ENCODE peak calls at places on chromosomes 11 and 22, in ten cellular contexts. One of them, this sample, is unnamed.
A peak's percentile ranks its signal among the peaks of the same experiment; 100 is the strongest.

GRCh38 chr22:39133871-39134270 is 18.6 kb downstream of the CBX7 start:
- DNase-seq in uterus: no peak
- DNase-seq in neural progenitor cell: no peak
- DNase-seq in Peyer's patch: no peak
- DNase-seq in heart right ventricle: no peak
- DNase-seq in HCT116: no peak
- DNase-seq in colonic mucosa: no peak
- DNase-seq in OCI-LY7: no peak
- DNase-seq in lower lobe of right lung: no peak
- DNase-seq in MM.1S: no peak
- DNase-seq in this sample: no peak

GRCh38 chr11:113400631-113401230 is 13.2 kb downstream of the ANKK1 start:
- DNase-seq in uterus: no peak
- DNase-seq in neural progenitor cell: no peak
- DNase-seq in Peyer's patch: no peak
- DNase-seq in heart right ventricle: no peak
- DNase-seq in HCT116: no peak
- DNase-seq in colonic mucosa: no peak
- DNase-seq in OCI-LY7: no peak
- DNase-seq in lower lobe of right lung: no peak
- DNase-seq in MM.1S: no peak
- DNase-seq in this sample: no peak

GRCh38 chr11:19311306-19312030 is 70.7 kb upstream of the E2F8 start:
- DNase-seq in uterus: peak; percentile 28
- DNase-seq in neural progenitor cell: peak; percentile 74
- DNase-seq in Peyer's patch: peak; percentile 32
- DNase-seq in heart right ventricle: peak; percentile 71
- DNase-seq in HCT116: peak; percentile 31
- DNase-seq in colonic mucosa: peak; percentile 78
- DNase-seq in OCI-LY7: peak; percentile 58
- DNase-seq in lower lobe of right lung: no peak
- DNase-seq in MM.1S: peak; percentile 56
- DNase-seq in this sample: peak; percentile 56

GRCh38 chr11:117197516-117198456 is 1.4 kb upstream of the TAGLN start:
- DNase-seq in uterus: peak; percentile 84
- DNase-seq in neural progenitor cell: peak; percentile 76
- DNase-seq in Peyer's patch: no peak
- DNase-seq in heart right ventricle: no peak
- DNase-seq in HCT116: no peak
- DNase-seq in colonic mucosa: peak; percentile 71
- DNase-seq in OCI-LY7: no peak
- DNase-seq in lower lobe of right lung: peak; percentile 47
- DNase-seq in MM.1S: no peak
- DNase-seq in this sample: peak; percentile 68

GRCh38 chr11:3867209-3868071 is 12.0 kb downstream of the STIM1 start:
- DNase-seq in uterus: no peak
- DNase-seq in neural progenitor cell: no peak
- DNase-seq in Peyer's patch: peak; percentile 60
- DNase-seq in heart right ventricle: peak; percentile 80
- DNase-seq in HCT116: no peak
- DNase-seq in colonic mucosa: no peak
- DNase-seq in OCI-LY7: peak; percentile 67
- DNase-seq in lower lobe of right lung: no peak
- DNase-seq in MM.1S: peak; percentile 75
- DNase-seq in this sample: no peak

GRCh38 chr11:104260456-104260855 is 96.5 kb upstream of the PDGFD start:
- DNase-seq in uterus: no peak
- DNase-seq in neural progenitor cell: no peak
- DNase-seq in Peyer's patch: no peak
- DNase-seq in heart right ventricle: no peak
- DNase-seq in HCT116: no peak
- DNase-seq in colonic mucosa: no peak
- DNase-seq in OCI-LY7: no peak
- DNase-seq in lower lobe of right lung: no peak
- DNase-seq in MM.1S: no peak
- DNase-seq in this sample: no peak

GRCh38 chr11:113272281-113272680 is 42.1 kb upstream of the TTC12 start:
- DNase-seq in uterus: no peak
- DNase-seq in neural progenitor cell: no peak
- DNase-seq in Peyer's patch: no peak
- DNase-seq in heart right ventricle: no peak
- DNase-seq in HCT116: no peak
- DNase-seq in colonic mucosa: no peak
- DNase-seq in OCI-LY7: no peak
- DNase-seq in lower lobe of right lung: no peak
- DNase-seq in MM.1S: no peak
- DNase-seq in this sample: no peak

GRCh38 chr11:6259638-6260019 is at the start of gene CCKBR:
- DNase-seq in uterus: no peak
- DNase-seq in neural progenitor cell: peak; percentile 80
- DNase-seq in Peyer's patch: no peak
- DNase-seq in heart right ventricle: no peak
- DNase-seq in HCT116: no peak
- DNase-seq in colonic mucosa: no peak
- DNase-seq in OCI-LY7: no peak
- DNase-seq in lower lobe of right lung: peak; percentile 55
- DNase-seq in MM.1S: no peak
- DNase-seq in this sample: no peak

GRCh38 chr11:64593156-64594105 is 2.4 kb downstream of the SLC22A12 start:
- DNase-seq in uterus: no peak
- DNase-seq in neural progenitor cell: no peak
- DNase-seq in Peyer's patch: no peak
- DNase-seq in heart right ventricle: no peak
- DNase-seq in HCT116: no peak
- DNase-seq in colonic mucosa: no peak
- DNase-seq in OCI-LY7: no peak
- DNase-seq in lower lobe of right lung: peak; percentile 41
- DNase-seq in MM.1S: no peak
- DNase-seq in this sample: no peak

GRCh38 chr22:24847490-24847889 is 41.5 kb downstream of the SGSM1 start:
- DNase-seq in uterus: no peak
- DNase-seq in neural progenitor cell: no peak
- DNase-seq in Peyer's patch: no peak
- DNase-seq in heart right ventricle: no peak
- DNase-seq in HCT116: no peak
- DNase-seq in colonic mucosa: no peak
- DNase-seq in OCI-LY7: no peak
- DNase-seq in lower lobe of right lung: no peak
- DNase-seq in MM.1S: no peak
- DNase-seq in this sample: no peak

GRCh38 chr22:23243006-23243573 is 62.8 kb downstream of the BCR start:
- DNase-seq in uterus: no peak
- DNase-seq in neural progenitor cell: peak; percentile 86
- DNase-seq in Peyer's patch: peak; percentile 44
- DNase-seq in heart right ventricle: no peak
- DNase-seq in HCT116: no peak
- DNase-seq in colonic mucosa: no peak
- DNase-seq in OCI-LY7: no peak
- DNase-seq in lower lobe of right lung: no peak
- DNase-seq in MM.1S: no peak
- DNase-seq in this sample: peak; percentile 75

GRCh38 chr22:27840436-27840835 is 38.9 kb upstream of the MN1 start:
- DNase-seq in uterus: no peak
- DNase-seq in neural progenitor cell: no peak
- DNase-seq in Peyer's patch: no peak
- DNase-seq in heart right ventricle: no peak
- DNase-seq in HCT116: no peak
- DNase-seq in colonic mucosa: no peak
- DNase-seq in OCI-LY7: no peak
- DNase-seq in lower lobe of right lung: no peak
- DNase-seq in MM.1S: no peak
- DNase-seq in this sample: no peak

GRCh38 chr11:112453601-112454577 is 193.2 kb upstream of the PLET1 start:
- DNase-seq in uterus: no peak
- DNase-seq in neural progenitor cell: peak; percentile 37
- DNase-seq in Peyer's patch: no peak
- DNase-seq in heart right ventricle: peak; percentile 26
- DNase-seq in HCT116: peak; percentile 34
- DNase-seq in colonic mucosa: peak; percentile 50
- DNase-seq in OCI-LY7: peak; percentile 17
- DNase-seq in lower lobe of right lung: peak; percentile 55
- DNase-seq in MM.1S: peak; percentile 18
- DNase-seq in this sample: peak; percentile 67

GRCh38 chr11:110613526-110613925 is 98.7 kb downstream of the ARHGAP20 start:
- DNase-seq in uterus: no peak
- DNase-seq in neural progenitor cell: no peak
- DNase-seq in Peyer's patch: no peak
- DNase-seq in heart right ventricle: no peak
- DNase-seq in HCT116: no peak
- DNase-seq in colonic mucosa: no peak
- DNase-seq in OCI-LY7: no peak
- DNase-seq in lower lobe of right lung: no peak
- DNase-seq in MM.1S: no peak
- DNase-seq in this sample: no peak

GRCh38 chr11:86230921-86231320 is 13.6 kb upstream of the EED start:
- DNase-seq in uterus: no peak
- DNase-seq in neural progenitor cell: no peak
- DNase-seq in Peyer's patch: no peak
- DNase-seq in heart right ventricle: no peak
- DNase-seq in HCT116: no peak
- DNase-seq in colonic mucosa: no peak
- DNase-seq in OCI-LY7: no peak
- DNase-seq in lower lobe of right lung: no peak
- DNase-seq in MM.1S: no peak
- DNase-seq in this sample: no peak

GRCh38 chr11:7527029-7527428 is 13.2 kb downstream of the PPFIBP2 start:
- DNase-seq in uterus: no peak
- DNase-seq in neural progenitor cell: no peak
- DNase-seq in Peyer's patch: no peak
- DNase-seq in heart right ventricle: no peak
- DNase-seq in HCT116: no peak
- DNase-seq in colonic mucosa: no peak
- DNase-seq in OCI-LY7: no peak
- DNase-seq in lower lobe of right lung: no peak
- DNase-seq in MM.1S: no peak
- DNase-seq in this sample: no peak

GRCh38 chr11:26134481-26135355 is 197.2 kb upstream of the ANO3 start:
- DNase-seq in uterus: no peak
- DNase-seq in neural progenitor cell: peak; percentile 62
- DNase-seq in Peyer's patch: no peak
- DNase-seq in heart right ventricle: no peak
- DNase-seq in HCT116: no peak
- DNase-seq in colonic mucosa: no peak
- DNase-seq in OCI-LY7: peak; percentile 72
- DNase-seq in lower lobe of right lung: no peak
- DNase-seq in MM.1S: peak; percentile 63
- DNase-seq in this sample: no peak
- TF ChIP-seq CTCF in uterus: no peak
- TF ChIP-seq CTCF in neural progenitor cell: peak; percentile 60
- TF ChIP-seq CTCF in Peyer's patch: no peak
- TF ChIP-seq CTCF in heart right ventricle: peak; percentile 45
- TF ChIP-seq CTCF in HCT116: no peak
- TF ChIP-seq CTCF in colonic mucosa: no peak
- TF ChIP-seq CTCF in OCI-LY7: peak; percentile 87
- TF ChIP-seq CTCF in lower lobe of right lung: no peak
- TF ChIP-seq CTCF in MM.1S: peak; percentile 64
- TF ChIP-seq CTCF in this sample: peak; percentile 49

DNA sequence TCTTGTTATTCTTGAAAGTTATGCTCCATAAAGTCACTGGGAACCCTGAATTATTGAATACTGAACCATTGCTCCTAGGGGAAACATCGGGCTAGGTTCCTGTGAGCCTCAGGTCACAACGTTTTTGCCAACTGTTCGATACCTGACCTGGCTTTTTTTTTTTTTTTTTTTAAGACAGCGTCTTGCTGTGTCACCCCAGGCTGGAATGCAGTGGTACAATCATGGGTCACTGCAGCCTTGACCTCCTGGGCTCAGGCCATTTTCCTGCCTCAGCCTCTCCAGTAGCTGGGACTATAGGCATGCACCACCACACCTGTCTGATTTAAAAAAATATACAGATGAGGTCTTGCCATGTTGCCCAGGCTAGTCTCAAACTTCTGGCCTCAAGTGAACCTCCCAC is 22.5 kb downstream of the LRP5 start:
- DNase-seq in uterus: no peak
- DNase-seq in neural progenitor cell: no peak
- DNase-seq in Peyer's patch: no peak
- DNase-seq in heart right ventricle: no peak
- DNase-seq in HCT116: no peak
- DNase-seq in colonic mucosa: no peak
- DNase-seq in OCI-LY7: no peak
- DNase-seq in lower lobe of right lung: no peak
- DNase-seq in MM.1S: no peak
- DNase-seq in this sample: no peak
- H3K4me1 ChIP-seq in uterus: no peaks in the 10 kb centered on the region
- H3K4me1 ChIP-seq in neural progenitor cell: peaks cover 24% of the 10 kb centered on the region
- H3K4me1 ChIP-seq in Peyer's patch: no peaks in the 10 kb centered on the region
- H3K4me1 ChIP-seq in heart right ventricle: peaks cover 74% of the 10 kb centered on the region
- H3K4me1 ChIP-seq in HCT116: peaks cover 22% of the 10 kb centered on the region
- H3K4me1 ChIP-seq in colonic mucosa: peaks cover 9% of the 10 kb centered on the region
- H3K4me1 ChIP-seq in OCI-LY7: peaks cover 7% of the 10 kb centered on the region
- H3K4me1 ChIP-seq in lower lobe of right lung: peaks cover 73% of the 10 kb centered on the region
- H3K4me1 ChIP-seq in MM.1S: no peaks in the 10 kb centered on the region
- H3K4me1 ChIP-seq in this sample: peaks cover 26% of the 10 kb centered on the region

GRCh38 chr22:30248484-30248883 is 1.9 kb upstream of the LIF start:
- DNase-seq in uterus: no peak
- DNase-seq in neural progenitor cell: no peak
- DNase-seq in Peyer's patch: no peak
- DNase-seq in heart right ventricle: no peak
- DNase-seq in HCT116: no peak
- DNase-seq in colonic mucosa: no peak
- DNase-seq in OCI-LY7: no peak
- DNase-seq in lower lobe of right lung: no peak
- DNase-seq in MM.1S: no peak
- DNase-seq in this sample: no peak
- H3K4me3 ChIP-seq in uterus: no peak overlapping the region
- H3K4me3 ChIP-seq in neural progenitor cell: no peak overlapping the region
- H3K4me3 ChIP-seq in Peyer's patch: no peak overlapping the region
- H3K4me3 ChIP-seq in heart right ventricle: no peak overlapping the region
- H3K4me3 ChIP-seq in HCT116: no peak overlapping the region
- H3K4me3 ChIP-seq in colonic mucosa: no peak overlapping the region
- H3K4me3 ChIP-seq in OCI-LY7: no peak overlapping the region
- H3K4me3 ChIP-seq in lower lobe of right lung: no peak overlapping the region
- H3K4me3 ChIP-seq in MM.1S: no peak overlapping the region
- H3K4me3 ChIP-seq in this sample: no peak overlapping the region

GRCh38 chr11:61760946-61761345 is 8.5 kb downstream of the MYRF start:
- DNase-seq in uterus: no peak
- DNase-seq in neural progenitor cell: no peak
- DNase-seq in Peyer's patch: no peak
- DNase-seq in heart right ventricle: no peak
- DNase-seq in HCT116: no peak
- DNase-seq in colonic mucosa: no peak
- DNase-seq in OCI-LY7: no peak
- DNase-seq in lower lobe of right lung: no peak
- DNase-seq in MM.1S: no peak
- DNase-seq in this sample: no peak
- TF ChIP-seq CTCF in uterus: no peak
- TF ChIP-seq CTCF in neural progenitor cell: no peak
- TF ChIP-seq CTCF in Peyer's patch: no peak
- TF ChIP-seq CTCF in heart right ventricle: no peak
- TF ChIP-seq CTCF in HCT116: no peak
- TF ChIP-seq CTCF in colonic mucosa: no peak
- TF ChIP-seq CTCF in OCI-LY7: no peak
- TF ChIP-seq CTCF in lower lobe of right lung: no peak
- TF ChIP-seq CTCF in MM.1S: no peak
- TF ChIP-seq CTCF in this sample: no peak

This sample was measured in Caco-2.